ENCODE peak calls at places on chromosomes 5 and 9, in eight cellular contexts. F, J, Q, W, A, R, Y and O are unnamed samples.

GRCh38 chr5:147611483-147611882 is 101.6 kb upstream of the DPYSL3 start:
- DNase-seq in A (no peak), W (no peak), R (no peak), F (no peak), Q (no peak), J (no peak), Y (no peak), O (no peak)

GRCh38 chr9:133693116-133693515 is 45.0 kb downstream of the SARDH start:
- DNase-seq in J (no peak), F (no peak), W (no peak), Y (no peak), Q (no peak), A (no peak), R (no peak), O (no peak)

GRCh38 chr9:27870404-27870803 is 297.1 kb upstream of the C9orf72 start:
- DNase-seq in W (peak), J (peak), Q (no peak), Y (no peak), R (no peak), F (no peak), A (no peak), O (no peak)

GRCh38 chr9:127897194-127897692 is 2.2 kb downstream of the ST6GALNAC6 start:
- DNase-seq in R (peak), F (peak), J (no peak), Y (peak), Q (peak), A (peak), W (peak), O (no peak)

GRCh38 chr5:171484460-171484899 is 65.0 kb downstream of the FGF18 start:
- DNase-seq in Q (no peak), Y (no peak), F (no peak), R (peak), A (no peak), J (peak), W (peak), O (no peak)

GRCh38 chr5:67021522-67022316 is 174.9 kb downstream of the CD180 start:
- DNase-seq in R (no peak), J (no peak), Y (no peak), A (no peak), F (no peak), W (no peak), Q (no peak), O (no peak)

GRCh38 chr5:89055011-89055704 is 172.2 kb upstream of the MEF2C start:
- DNase-seq in Q (no peak), F (no peak), J (no peak), R (no peak), A (no peak), Y (no peak), W (no peak), O (no peak)

GRCh38 chr9:33436445-33436844 is 10.9 kb downstream of the AQP3 start:
- DNase-seq in Q (no peak), Y (no peak), R (no peak), F (no peak), J (no peak), A (no peak), W (no peak), O (no peak)

GRCh38 chr5:40477856-40478546 is 201.7 kb upstream of the PTGER4 start:
- DNase-seq in J (peak), W (peak), Q (no peak), Y (no peak), F (no peak), R (no peak), A (no peak), O (no peak)

GRCh38 chr9:93303258-93303771 is 119.4 kb downstream of the WNK2 start:
- DNase-seq in A (no peak), Q (no peak), R (peak), F (no peak), W (no peak), Y (peak), J (no peak), O (no peak)

GRCh38 chr9:89421595-89421994 is 76.3 kb downstream of the SEMA4D start:
- DNase-seq in W (peak), A (no peak), R (no peak), J (no peak), F (no peak), Q (no peak), Y (no peak), O (no peak)

GRCh38 chr9:85248514-85249312 is 493.0 kb downstream of the AGTPBP1 start:
- DNase-seq in A (no peak), J (peak), Q (no peak), F (no peak), R (no peak), Y (no peak), W (peak), O (no peak)

GRCh38 chr9:112112519-112112918 is 62.6 kb downstream of the SUSD1 start:
- DNase-seq in Y (no peak), W (peak), F (peak), Q (no peak), A (no peak), J (peak), R (no peak), O (no peak)

GRCh38 chr9:9901624-9902023 is 711.2 kb downstream of the PTPRD start:
- DNase-seq in W (no peak), Y (no peak), A (no peak), F (no peak), J (no peak), Q (no peak), R (no peak), O (no peak)

GRCh38 chr5:119031905-119032304 is 39.0 kb upstream of the DMXL1 start:
- DNase-seq in W (peak), F (no peak), Q (no peak), A (no peak), J (no peak), Y (no peak), R (no peak), O (no peak)

GRCh38 chr9:105150991-105151685 is 93.3 kb upstream of the SLC44A1 start:
- DNase-seq in Y (no peak), A (no peak), R (no peak), J (peak), Q (no peak), F (no peak), W (peak), O (no peak)

GRCh38 chr5:4086081-4086480 is 490.4 kb downstream of the IRX1 start:
- DNase-seq in F (no peak), Y (no peak), W (no peak), J (no peak), Q (no peak), R (no peak), A (no peak), O (no peak)

GRCh38 chr9:127896395-127897193 is 2.8 kb downstream of the ST6GALNAC6 start:
- DNase-seq in J (no peak), R (no peak), Y (no peak), F (no peak), A (no peak), W (no peak), Q (no peak), O (no peak)

GRCh38 chr5:106121972-106122605 is 1548.6 kb downstream of the EFNA5 start:
- DNase-seq in Y (peak), Q (no peak), J (peak), R (no peak), A (no peak), W (peak), F (no peak), O (no peak)

GRCh38 chr5:175887463-175887862 is 16.1 kb downstream of the CPLX2 start:
- DNase-seq in J (no peak), Q (no peak), A (no peak), R (no peak), Y (no peak), F (no peak), W (no peak), O (no peak)

GRCh38 chr5:88667187-88668141 is 215.5 kb downstream of the MEF2C start:
- DNase-seq in Y (no peak), A (no peak), Q (no peak), F (no peak), W (no peak), J (peak), R (no peak), O (no peak)

GRCh38 chr5:149358294-149358651 is 427 bp downstream of the PCYOX1L start:
- DNase-seq in Q (no peak), F (no peak), Y (no peak), W (no peak), J (peak), R (peak), A (no peak), O (no peak)

GRCh38 chr5:151233576-151234202 is 9.8 kb upstream of the CCDC69 start:
- DNase-seq in J (no peak), R (no peak), W (no peak), Y (no peak), A (no peak), Q (no peak), F (no peak), O (no peak)

GRCh38 chr9:19992556-19992955 is 203.7 kb upstream of the SLC24A2 start:
- DNase-seq in A (no peak), J (peak), Q (no peak), Y (no peak), F (no peak), W (peak), R (no peak), O (no peak)

GRCh38 chr5:175457466-175457865 is 13.5 kb upstream of the DRD1 start:
- DNase-seq in Q (no peak), W (no peak), F (no peak), J (peak), A (no peak), Y (no peak), R (no peak), O (no peak)

GRCh38 chr5:96657068-96657467 is 5.1 kb upstream of the CAST start:
- DNase-seq in A (no peak), Y (no peak), Q (peak), J (peak), R (peak), W (peak), F (peak), O (no peak)

DNA sequence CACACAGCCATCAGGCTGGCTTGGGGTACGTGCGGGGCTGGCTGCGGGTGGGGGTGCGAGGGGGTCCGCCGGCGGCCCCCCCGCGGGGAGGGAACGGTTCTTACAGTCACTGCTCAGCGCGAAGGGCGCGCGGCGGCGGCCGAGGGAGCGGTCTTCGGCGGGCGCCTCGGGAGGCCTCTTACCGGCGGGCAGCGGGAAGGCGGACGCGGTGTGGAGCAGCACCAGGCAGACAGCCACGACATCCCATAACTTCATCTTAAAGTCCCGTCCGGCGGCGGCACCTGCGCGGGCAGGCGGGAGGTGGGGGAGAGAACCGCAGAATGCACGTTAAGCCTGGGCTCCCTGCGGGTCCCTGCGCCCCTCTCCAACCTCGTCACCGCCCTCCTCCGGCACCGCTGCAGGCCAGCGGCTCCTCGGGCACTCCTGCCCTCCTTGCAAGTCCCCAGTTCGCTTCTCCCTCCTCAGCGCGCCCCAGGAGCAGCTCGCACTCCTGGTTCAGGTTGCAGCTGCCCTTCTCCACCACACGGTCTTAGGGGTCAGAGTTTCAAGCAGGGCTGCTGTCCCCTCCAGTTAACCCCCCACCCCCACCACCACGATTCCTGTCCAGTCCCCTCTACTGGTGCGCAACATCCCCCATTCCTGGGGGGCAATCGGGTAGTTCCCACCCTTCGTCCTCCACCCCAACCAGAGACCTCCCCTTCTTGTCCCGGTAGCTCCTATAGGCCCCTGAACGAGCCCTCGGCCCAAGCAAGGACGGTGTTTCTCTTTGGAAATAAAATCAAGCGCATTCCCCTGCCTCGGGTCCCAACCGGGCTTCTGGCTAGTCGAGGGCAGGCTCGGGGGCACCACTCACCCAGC is 5.1 kb downstream of the GDNF start:
- DNase-seq in F (no peak), Q (no peak), J (no peak), R (no peak), A (peak), Y (no peak), W (no peak), O (no peak)
- TF ChIP-seq CTCF in F (no peak), Q (no peak), J (no peak), R (no peak), A (no peak), Y (no peak), W (no peak), O (no peak)

GRCh38 chr5:58057324-58057723 is 402.6 kb downstream of the PLK2 start:
- DNase-seq in F (no peak), R (no peak), Y (no peak), A (no peak), Q (no peak), W (no peak), J (no peak), O (no peak)
- TF ChIP-seq CTCF in F (no peak), R (no peak), Y (no peak), A (no peak), Q (no peak), W (no peak), J (no peak), O (no peak)

GRCh38 chr5:145979270-145980223 is 43.2 kb downstream of the SH3RF2 start:
- DNase-seq in Q (no peak), Y (no peak), W (no peak), R (no peak), A (no peak), F (no peak), J (no peak), O (no peak)

GRCh38 chr5:145982572-145983314 is 46.4 kb downstream of the SH3RF2 start:
- DNase-seq in Y (no peak), J (peak), Q (no peak), A (no peak), F (no peak), R (no peak), W (no peak), O (no peak)

GRCh38 chr5:145981612-145982571 is 45.5 kb downstream of the SH3RF2 start:
- DNase-seq in Q (no peak), Y (no peak), F (no peak), A (no peak), R (no peak), W (no peak), J (peak), O (no peak)

GRCh38 chr5:145980257-145980656 is 43.9 kb downstream of the SH3RF2 start:
- DNase-seq in R (no peak), Q (no peak), A (no peak), W (no peak), Y (no peak), F (no peak), J (no peak), O (no peak)

GRCh38 chr5:145980718-145981117 is 44.3 kb downstream of the SH3RF2 start:
- DNase-seq in Q (no peak), Y (no peak), R (no peak), J (no peak), A (no peak), F (no peak), W (no peak), O (no peak)
- TF ChIP-seq CTCF in Q (no peak), Y (no peak), R (no peak), J (peak), A (no peak), F (peak), W (peak), O (peak)

GRCh38 chr5:135834639-135835529 is at the start of gene SLC25A48:
- DNase-seq in F (no peak), J (no peak), W (no peak), A (peak), Y (no peak), R (no peak), Q (no peak), O (no peak)
- TF ChIP-seq CTCF in F (no peak), J (peak), W (no peak), A (peak), Y (no peak), R (no peak), Q (no peak), O (no peak)

GRCh38 chr5:146273109-146273508 is 65.5 kb upstream of the POU4F3 start:
- DNase-seq in Y (no peak), J (no peak), W (no peak), F (no peak), Q (no peak), A (no peak), R (no peak), O (no peak)
- TF ChIP-seq CTCF in Y (no peak), J (no peak), W (no peak), F (no peak), Q (no peak), A (no peak), R (no peak), O (no peak)

GRCh38 chr5:2147504-2148311 is 265.0 kb upstream of the IRX4 start:
- DNase-seq in Q (no peak), J (no peak), W (no peak), Y (no peak), F (no peak), A (no peak), R (no peak), O (no peak)
- TF ChIP-seq CTCF in Q (no peak), J (no peak), W (no peak), Y (no peak), F (no peak), A (no peak), R (no peak), O (no peak)